ENCODE peak calls at places on chromosomes 12 and 14, in four cellular contexts. G is SJCRH30, I is tibial nerve, Y is tibial artery. C is an unnamed sample.

GRCh38 chr14:20873370-20874177 is 17.6 kb upstream of the RNASE3 start:
- DNase-seq in G (peak), I (peak), Y (peak), C (peak)

GRCh38 chr14:54356172-54356571 is 40.6 kb upstream of the CDKN3 start:
- DNase-seq in G (peak), I (no peak), Y (no peak), C (no peak)

GRCh38 chr12:41051909-41052308 is 136.2 kb upstream of the PDZRN4 start:
- DNase-seq in G (no peak), I (no peak), Y (no peak), C (no peak)

GRCh38 chr12:122116707-122117535 is 38.4 kb downstream of the MLXIP start:
- DNase-seq in G (peak), I (no peak), Y (no peak), C (no peak)

GRCh38 chr12:105013892-105014291 is 27.8 kb downstream of the NOPCHAP1 start:
- DNase-seq in G (peak), I (no peak), Y (no peak), C (no peak)

GRCh38 chr14:99654235-99655000 is 9.5 kb downstream of the HHIPL1 start:
- DNase-seq in G (peak), I (peak), Y (peak), C (peak)

GRCh38 chr14:95452176-95452889 is 64.1 kb downstream of the SYNE3 start:
- DNase-seq in G (peak), I (no peak), Y (no peak), C (no peak)

GRCh38 chr12:103268831-103269514 is 226.8 kb downstream of the C12orf42 start:
- DNase-seq in G (no peak), I (no peak), Y (no peak), C (no peak)

GRCh38 chr14:74698471-74698870 is 14.4 kb downstream of the AREL1 start:
- DNase-seq in G (no peak), I (no peak), Y (no peak), C (no peak)

GRCh38 chr12:116562090-116562489 is 2.9 kb downstream of the MAP1LC3B2 start:
- DNase-seq in G (no peak), I (no peak), Y (no peak), C (no peak)

GRCh38 chr12:64009321-64010068 is 165.0 kb downstream of the SRGAP1 start:
- DNase-seq in G (no peak), I (no peak), Y (no peak), C (no peak)

GRCh38 chr12:41505001-41505400 is 316.9 kb downstream of the PDZRN4 start:
- DNase-seq in G (no peak), I (no peak), Y (no peak), C (no peak)

GRCh38 chr14:29536886-29537511 is 390.6 kb downstream of the PRKD1 start:
- DNase-seq in G (peak), I (no peak), Y (no peak), C (no peak)

GRCh38 chr14:35829449-35829848 is 3.3 kb downstream of the BRMS1L start:
- DNase-seq in G (no peak), I (no peak), Y (no peak), C (no peak)

GRCh38 chr12:89980236-89980635 is 271.6 kb upstream of the ATP2B1 start:
- DNase-seq in G (peak), I (peak), Y (no peak), C (no peak)

GRCh38 chr12:3753549-3754284 is 808 bp upstream of the CRACR2A start:
- DNase-seq in G (peak), I (peak), Y (no peak), C (no peak)
- H3K27ac ChIP-seq in G (peak), I (peak), Y (peak), C (no peak)

DNA sequence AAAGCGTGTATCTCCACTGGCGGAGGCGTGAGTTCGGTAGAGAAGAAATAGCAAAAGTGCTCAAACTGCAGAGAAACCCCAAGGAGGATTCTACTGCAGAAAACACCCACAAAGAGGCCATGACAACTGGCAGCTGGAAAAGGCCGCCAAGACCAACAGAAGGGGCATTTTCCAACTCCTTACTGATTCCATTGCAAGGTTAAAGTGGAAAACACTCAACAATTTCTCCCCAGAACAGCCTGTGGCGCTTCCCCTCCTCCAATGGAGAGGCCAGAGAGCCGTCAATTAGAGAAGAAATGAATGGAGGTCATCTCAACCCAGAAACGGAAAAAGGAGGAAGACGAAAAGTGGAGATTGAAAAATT is 618 bp upstream of the ANKRD52 start:
- DNase-seq in G (no peak), I (no peak), Y (no peak), C (no peak)
- H3K27ac ChIP-seq in G (peak), I (peak), Y (peak), C (peak)

GRCh38 chr14:64394423-64394822 is 6.3 kb downstream of the MTHFD1 start:
- DNase-seq in G (no peak), I (no peak), Y (no peak), C (no peak)

GRCh38 chr14:64388533-64389243 is 535 bp downstream of the MTHFD1 start:
- DNase-seq in G (peak), I (peak), Y (no peak), C (no peak)

GRCh38 chr14:64394973-64395633 is 7.0 kb downstream of the MTHFD1 start:
- DNase-seq in G (no peak), I (no peak), Y (no peak), C (no peak)

GRCh38 chr14:64391113-64391725 is 3.1 kb downstream of the MTHFD1 start:
- DNase-seq in G (no peak), I (no peak), Y (no peak), C (no peak)

GRCh38 chr14:64391986-64392385 is 3.8 kb downstream of the MTHFD1 start:
- DNase-seq in G (no peak), I (no peak), Y (no peak), C (no peak)
- H3K27ac ChIP-seq in G (no peak), I (no peak), Y (no peak), C (no peak)

GRCh38 chr12:5456906-5457305 is 25.0 kb downstream of the NTF3 start:
- DNase-seq in G (peak), I (no peak), Y (peak), C (no peak)
- H3K27ac ChIP-seq in G (peak), I (no peak), Y (peak), C (no peak)

GRCh38 chr14:22535126-22535525 is 53.9 kb downstream of the DAD1 start:
- DNase-seq in G (no peak), I (no peak), Y (no peak), C (no peak)
- H3K27ac ChIP-seq in G (no peak), I (peak), Y (no peak), C (no peak)

GRCh38 chr12:114123108-114123507 is 157.0 kb upstream of the RBM19 start:
- DNase-seq in G (no peak), I (no peak), Y (no peak), C (no peak)
- H3K27ac ChIP-seq in G (no peak), I (no peak), Y (no peak), C (no peak)

GRCh38 chr12:11891350-11892064 is 179.2 kb upstream of the BCL2L14 start:
- DNase-seq in G (no peak), I (no peak), Y (peak), C (no peak)
- H3K27ac ChIP-seq in G (no peak), I (no peak), Y (peak), C (no peak)

GRCh38 chr12:76880156-76881023 is 1.6 kb upstream of the CSRP2 start:
- DNase-seq in G (no peak), I (no peak), Y (no peak), C (no peak)
- H3K27ac ChIP-seq in G (peak), I (peak), Y (peak), C (no peak)

GRCh38 chr14:89618309-89618708 is 201.3 kb upstream of the FOXN3 start:
- DNase-seq in G (no peak), I (no peak), Y (no peak), C (no peak)
- H3K27ac ChIP-seq in G (peak), I (peak), Y (peak), C (no peak)